ENCODE peak calls at places on chromosomes 6 and 20, in eight cellular contexts. One of them, this sample, is unnamed.

GRCh38 chr20:38049800-38050199 is 16.3 kb downstream of the RPRD1B start:
- DNase-seq in NCI-H345: no peak
- DNase-seq in activated naive CD8-positive, alpha-beta T cell treated with anti-CD3 and anti-CD28 coated beads, Interleukin-2, amount 50 U/mL, for 24 hours: no peak
- DNase-seq in activated CD4-positive, alpha-beta T cell treated with anti-CD3 and anti-CD28 coated beads, Interleukin-2, amount 10 ng/mL, durations not matched to agents 7 days and 5 days: no peak
- DNase-seq in epithelial cell of esophagus: peak; percentile 91
- DNase-seq in brain microvascular endothelial cell: peak; percentile 76
- DNase-seq in NCI-H1694: no peak
- DNase-seq in stimulated activated CD4-positive, alpha-beta T cell treated with anti-CD3 and anti-CD28 coated beads, Interleukin-4, amount 100 ng/mL, for 24 hours: no peak
- DNase-seq in this sample: no peak

GRCh38 chr6:35377002-35377401 is 34.6 kb downstream of the PPARD start:
- DNase-seq in epithelial cell of esophagus: no peak
- DNase-seq in NCI-H345: no peak
- DNase-seq in NCI-H1694: no peak
- DNase-seq in activated CD4-positive, alpha-beta T cell treated with anti-CD3 and anti-CD28 coated beads, Interleukin-2, amount 10 ng/mL, durations not matched to agents 7 days and 5 days: no peak
- DNase-seq in stimulated activated CD4-positive, alpha-beta T cell treated with anti-CD3 and anti-CD28 coated beads, Interleukin-4, amount 100 ng/mL, for 24 hours: no peak
- DNase-seq in activated naive CD8-positive, alpha-beta T cell treated with anti-CD3 and anti-CD28 coated beads, Interleukin-2, amount 50 U/mL, for 24 hours: no peak
- DNase-seq in brain microvascular endothelial cell: peak; percentile 36
- DNase-seq in this sample: no peak

GRCh38 chr6:154447929-154448328 is 62.6 kb downstream of the CNKSR3 start:
- DNase-seq in activated CD4-positive, alpha-beta T cell treated with anti-CD3 and anti-CD28 coated beads, Interleukin-2, amount 10 ng/mL, durations not matched to agents 7 days and 5 days: no peak
- DNase-seq in NCI-H345: peak; percentile 68
- DNase-seq in epithelial cell of esophagus: no peak
- DNase-seq in brain microvascular endothelial cell: peak; percentile 45
- DNase-seq in NCI-H1694: peak; percentile 0
- DNase-seq in stimulated activated CD4-positive, alpha-beta T cell treated with anti-CD3 and anti-CD28 coated beads, Interleukin-4, amount 100 ng/mL, for 24 hours: no peak
- DNase-seq in activated naive CD8-positive, alpha-beta T cell treated with anti-CD3 and anti-CD28 coated beads, Interleukin-2, amount 50 U/mL, for 24 hours: no peak
- DNase-seq in this sample: no peak

GRCh38 chr20:62617711-62618483 is 24.4 kb upstream of the SLCO4A1 start:
- DNase-seq in NCI-H345: no peak
- DNase-seq in activated naive CD8-positive, alpha-beta T cell treated with anti-CD3 and anti-CD28 coated beads, Interleukin-2, amount 50 U/mL, for 24 hours: peak; percentile 80
- DNase-seq in epithelial cell of esophagus: peak; percentile 46
- DNase-seq in brain microvascular endothelial cell: no peak
- DNase-seq in NCI-H1694: no peak
- DNase-seq in stimulated activated CD4-positive, alpha-beta T cell treated with anti-CD3 and anti-CD28 coated beads, Interleukin-4, amount 100 ng/mL, for 24 hours: peak; percentile 49
- DNase-seq in activated CD4-positive, alpha-beta T cell treated with anti-CD3 and anti-CD28 coated beads, Interleukin-2, amount 10 ng/mL, durations not matched to agents 7 days and 5 days: peak; percentile 61
- DNase-seq in this sample: no peak

GRCh38 chr20:12058201-12058600 is 140.5 kb downstream of the BTBD3 start:
- DNase-seq in brain microvascular endothelial cell: no peak
- DNase-seq in activated CD4-positive, alpha-beta T cell treated with anti-CD3 and anti-CD28 coated beads, Interleukin-2, amount 10 ng/mL, durations not matched to agents 7 days and 5 days: no peak
- DNase-seq in NCI-H345: no peak
- DNase-seq in epithelial cell of esophagus: no peak
- DNase-seq in NCI-H1694: no peak
- DNase-seq in activated naive CD8-positive, alpha-beta T cell treated with anti-CD3 and anti-CD28 coated beads, Interleukin-2, amount 50 U/mL, for 24 hours: no peak
- DNase-seq in stimulated activated CD4-positive, alpha-beta T cell treated with anti-CD3 and anti-CD28 coated beads, Interleukin-4, amount 100 ng/mL, for 24 hours: no peak
- DNase-seq in this sample: no peak

GRCh38 chr6:131960371-131961133 is 9.4 kb upstream of the CCN2 start:
- DNase-seq in stimulated activated CD4-positive, alpha-beta T cell treated with anti-CD3 and anti-CD28 coated beads, Interleukin-4, amount 100 ng/mL, for 24 hours: no peak
- DNase-seq in epithelial cell of esophagus: no peak
- DNase-seq in activated naive CD8-positive, alpha-beta T cell treated with anti-CD3 and anti-CD28 coated beads, Interleukin-2, amount 50 U/mL, for 24 hours: no peak
- DNase-seq in NCI-H1694: no peak
- DNase-seq in NCI-H345: no peak
- DNase-seq in brain microvascular endothelial cell: no peak
- DNase-seq in activated CD4-positive, alpha-beta T cell treated with anti-CD3 and anti-CD28 coated beads, Interleukin-2, amount 10 ng/mL, durations not matched to agents 7 days and 5 days: no peak
- DNase-seq in this sample: no peak

GRCh38 chr6:47047479-47048411 is 5.6 kb upstream of the ADGRF1 start:
- DNase-seq in stimulated activated CD4-positive, alpha-beta T cell treated with anti-CD3 and anti-CD28 coated beads, Interleukin-4, amount 100 ng/mL, for 24 hours: peak; percentile 16
- DNase-seq in activated naive CD8-positive, alpha-beta T cell treated with anti-CD3 and anti-CD28 coated beads, Interleukin-2, amount 50 U/mL, for 24 hours: peak; percentile 3
- DNase-seq in brain microvascular endothelial cell: peak; percentile 78
- DNase-seq in activated CD4-positive, alpha-beta T cell treated with anti-CD3 and anti-CD28 coated beads, Interleukin-2, amount 10 ng/mL, durations not matched to agents 7 days and 5 days: peak; percentile 42
- DNase-seq in NCI-H1694: peak; percentile 46
- DNase-seq in NCI-H345: peak; percentile 58
- DNase-seq in epithelial cell of esophagus: peak; percentile 86
- DNase-seq in this sample: no peak

GRCh38 chr20:32506721-32507120 is 78.4 kb downstream of the NOL4L start:
- DNase-seq in stimulated activated CD4-positive, alpha-beta T cell treated with anti-CD3 and anti-CD28 coated beads, Interleukin-4, amount 100 ng/mL, for 24 hours: no peak
- DNase-seq in brain microvascular endothelial cell: no peak
- DNase-seq in NCI-H1694: no peak
- DNase-seq in activated naive CD8-positive, alpha-beta T cell treated with anti-CD3 and anti-CD28 coated beads, Interleukin-2, amount 50 U/mL, for 24 hours: no peak
- DNase-seq in NCI-H345: no peak
- DNase-seq in activated CD4-positive, alpha-beta T cell treated with anti-CD3 and anti-CD28 coated beads, Interleukin-2, amount 10 ng/mL, durations not matched to agents 7 days and 5 days: no peak
- DNase-seq in epithelial cell of esophagus: no peak
- DNase-seq in this sample: no peak

GRCh38 chr6:133945158-133945557 is 7.9 kb upstream of the TBPL1 start:
- DNase-seq in activated naive CD8-positive, alpha-beta T cell treated with anti-CD3 and anti-CD28 coated beads, Interleukin-2, amount 50 U/mL, for 24 hours: no peak
- DNase-seq in activated CD4-positive, alpha-beta T cell treated with anti-CD3 and anti-CD28 coated beads, Interleukin-2, amount 10 ng/mL, durations not matched to agents 7 days and 5 days: no peak
- DNase-seq in stimulated activated CD4-positive, alpha-beta T cell treated with anti-CD3 and anti-CD28 coated beads, Interleukin-4, amount 100 ng/mL, for 24 hours: no peak
- DNase-seq in NCI-H345: no peak
- DNase-seq in epithelial cell of esophagus: peak; percentile 45
- DNase-seq in NCI-H1694: no peak
- DNase-seq in brain microvascular endothelial cell: no peak
- DNase-seq in this sample: no peak

GRCh38 chr6:108501559-108501958 is 59.2 kb upstream of the FOXO3 start:
- DNase-seq in activated CD4-positive, alpha-beta T cell treated with anti-CD3 and anti-CD28 coated beads, Interleukin-2, amount 10 ng/mL, durations not matched to agents 7 days and 5 days: no peak
- DNase-seq in stimulated activated CD4-positive, alpha-beta T cell treated with anti-CD3 and anti-CD28 coated beads, Interleukin-4, amount 100 ng/mL, for 24 hours: no peak
- DNase-seq in NCI-H345: no peak
- DNase-seq in brain microvascular endothelial cell: peak; percentile 33
- DNase-seq in epithelial cell of esophagus: peak; percentile 52
- DNase-seq in activated naive CD8-positive, alpha-beta T cell treated with anti-CD3 and anti-CD28 coated beads, Interleukin-2, amount 50 U/mL, for 24 hours: no peak
- DNase-seq in NCI-H1694: no peak
- DNase-seq in this sample: no peak

GRCh38 chr6:116847234-116847633 is 18.4 kb upstream of the GPRC6A start:
- DNase-seq in NCI-H345: peak; percentile 11
- DNase-seq in activated naive CD8-positive, alpha-beta T cell treated with anti-CD3 and anti-CD28 coated beads, Interleukin-2, amount 50 U/mL, for 24 hours: no peak
- DNase-seq in epithelial cell of esophagus: peak; percentile 44
- DNase-seq in NCI-H1694: peak; percentile 49
- DNase-seq in activated CD4-positive, alpha-beta T cell treated with anti-CD3 and anti-CD28 coated beads, Interleukin-2, amount 10 ng/mL, durations not matched to agents 7 days and 5 days: no peak
- DNase-seq in brain microvascular endothelial cell: no peak
- DNase-seq in stimulated activated CD4-positive, alpha-beta T cell treated with anti-CD3 and anti-CD28 coated beads, Interleukin-4, amount 100 ng/mL, for 24 hours: no peak
- DNase-seq in this sample: no peak

GRCh38 chr6:5997420-5998093 is 9.2 kb downstream of the NRN1 start:
- DNase-seq in activated CD4-positive, alpha-beta T cell treated with anti-CD3 and anti-CD28 coated beads, Interleukin-2, amount 10 ng/mL, durations not matched to agents 7 days and 5 days: no peak
- DNase-seq in stimulated activated CD4-positive, alpha-beta T cell treated with anti-CD3 and anti-CD28 coated beads, Interleukin-4, amount 100 ng/mL, for 24 hours: no peak
- DNase-seq in NCI-H345: no peak
- DNase-seq in brain microvascular endothelial cell: no peak
- DNase-seq in epithelial cell of esophagus: no peak
- DNase-seq in NCI-H1694: no peak
- DNase-seq in activated naive CD8-positive, alpha-beta T cell treated with anti-CD3 and anti-CD28 coated beads, Interleukin-2, amount 50 U/mL, for 24 hours: no peak
- DNase-seq in this sample: no peak

GRCh38 chr6:144248003-144248402 is 37.1 kb upstream of the UTRN start:
- DNase-seq in activated naive CD8-positive, alpha-beta T cell treated with anti-CD3 and anti-CD28 coated beads, Interleukin-2, amount 50 U/mL, for 24 hours: no peak
- DNase-seq in NCI-H1694: no peak
- DNase-seq in activated CD4-positive, alpha-beta T cell treated with anti-CD3 and anti-CD28 coated beads, Interleukin-2, amount 10 ng/mL, durations not matched to agents 7 days and 5 days: no peak
- DNase-seq in NCI-H345: no peak
- DNase-seq in brain microvascular endothelial cell: no peak
- DNase-seq in stimulated activated CD4-positive, alpha-beta T cell treated with anti-CD3 and anti-CD28 coated beads, Interleukin-4, amount 100 ng/mL, for 24 hours: peak; percentile 5
- DNase-seq in epithelial cell of esophagus: no peak
- DNase-seq in this sample: no peak

GRCh38 chr6:145148392-145149175 is 586.7 kb downstream of the EPM2A start:
- DNase-seq in NCI-H345: peak; percentile 35
- DNase-seq in epithelial cell of esophagus: peak; percentile 95
- DNase-seq in stimulated activated CD4-positive, alpha-beta T cell treated with anti-CD3 and anti-CD28 coated beads, Interleukin-4, amount 100 ng/mL, for 24 hours: no peak
- DNase-seq in activated naive CD8-positive, alpha-beta T cell treated with anti-CD3 and anti-CD28 coated beads, Interleukin-2, amount 50 U/mL, for 24 hours: no peak
- DNase-seq in brain microvascular endothelial cell: peak; percentile 36
- DNase-seq in activated CD4-positive, alpha-beta T cell treated with anti-CD3 and anti-CD28 coated beads, Interleukin-2, amount 10 ng/mL, durations not matched to agents 7 days and 5 days: no peak
- DNase-seq in NCI-H1694: no peak
- DNase-seq in this sample: no peak

GRCh38 chr20:2657241-2657640 is 4.8 kb downstream of the NOP56 start:
- DNase-seq in NCI-H1694: no peak
- DNase-seq in activated CD4-positive, alpha-beta T cell treated with anti-CD3 and anti-CD28 coated beads, Interleukin-2, amount 10 ng/mL, durations not matched to agents 7 days and 5 days: no peak
- DNase-seq in NCI-H345: no peak
- DNase-seq in brain microvascular endothelial cell: no peak
- DNase-seq in stimulated activated CD4-positive, alpha-beta T cell treated with anti-CD3 and anti-CD28 coated beads, Interleukin-4, amount 100 ng/mL, for 24 hours: peak; percentile 6
- DNase-seq in activated naive CD8-positive, alpha-beta T cell treated with anti-CD3 and anti-CD28 coated beads, Interleukin-2, amount 50 U/mL, for 24 hours: peak; percentile 12
- DNase-seq in epithelial cell of esophagus: no peak
- DNase-seq in this sample: no peak

GRCh38 chr6:130018292-130018829 is at the start of gene L3MBTL3:
- DNase-seq in NCI-H345: peak; percentile 62
- DNase-seq in stimulated activated CD4-positive, alpha-beta T cell treated with anti-CD3 and anti-CD28 coated beads, Interleukin-4, amount 100 ng/mL, for 24 hours: peak; percentile 89
- DNase-seq in epithelial cell of esophagus: peak; percentile 86
- DNase-seq in activated CD4-positive, alpha-beta T cell treated with anti-CD3 and anti-CD28 coated beads, Interleukin-2, amount 10 ng/mL, durations not matched to agents 7 days and 5 days: peak; percentile 89
- DNase-seq in NCI-H1694: peak; percentile 11
- DNase-seq in brain microvascular endothelial cell: peak; percentile 84
- DNase-seq in activated naive CD8-positive, alpha-beta T cell treated with anti-CD3 and anti-CD28 coated beads, Interleukin-2, amount 50 U/mL, for 24 hours: peak; percentile 89
- DNase-seq in this sample: peak; percentile 70

GRCh38 chr20:50302463-50303041 is 111.9 kb downstream of the CEBPB start:
- DNase-seq in stimulated activated CD4-positive, alpha-beta T cell treated with anti-CD3 and anti-CD28 coated beads, Interleukin-4, amount 100 ng/mL, for 24 hours: no peak
- DNase-seq in epithelial cell of esophagus: no peak
- DNase-seq in brain microvascular endothelial cell: no peak
- DNase-seq in activated CD4-positive, alpha-beta T cell treated with anti-CD3 and anti-CD28 coated beads, Interleukin-2, amount 10 ng/mL, durations not matched to agents 7 days and 5 days: no peak
- DNase-seq in activated naive CD8-positive, alpha-beta T cell treated with anti-CD3 and anti-CD28 coated beads, Interleukin-2, amount 50 U/mL, for 24 hours: no peak
- DNase-seq in NCI-H1694: no peak
- DNase-seq in NCI-H345: no peak
- DNase-seq in this sample: no peak

GRCh38 chr6:139448094-139448649 is 73.7 kb upstream of the CITED2 start:
- DNase-seq in epithelial cell of esophagus: peak; percentile 43
- DNase-seq in brain microvascular endothelial cell: no peak
- DNase-seq in activated CD4-positive, alpha-beta T cell treated with anti-CD3 and anti-CD28 coated beads, Interleukin-2, amount 10 ng/mL, durations not matched to agents 7 days and 5 days: no peak
- DNase-seq in stimulated activated CD4-positive, alpha-beta T cell treated with anti-CD3 and anti-CD28 coated beads, Interleukin-4, amount 100 ng/mL, for 24 hours: no peak
- DNase-seq in NCI-H1694: no peak
- DNase-seq in activated naive CD8-positive, alpha-beta T cell treated with anti-CD3 and anti-CD28 coated beads, Interleukin-2, amount 50 U/mL, for 24 hours: no peak
- DNase-seq in NCI-H345: no peak
- DNase-seq in this sample: no peak

GRCh38 chr6:149988550-149989336 is 25.0 kb downstream of the ULBP1 start:
- DNase-seq in NCI-H345: no peak
- DNase-seq in brain microvascular endothelial cell: no peak
- DNase-seq in activated CD4-positive, alpha-beta T cell treated with anti-CD3 and anti-CD28 coated beads, Interleukin-2, amount 10 ng/mL, durations not matched to agents 7 days and 5 days: no peak
- DNase-seq in NCI-H1694: no peak
- DNase-seq in epithelial cell of esophagus: no peak
- DNase-seq in activated naive CD8-positive, alpha-beta T cell treated with anti-CD3 and anti-CD28 coated beads, Interleukin-2, amount 50 U/mL, for 24 hours: no peak
- DNase-seq in stimulated activated CD4-positive, alpha-beta T cell treated with anti-CD3 and anti-CD28 coated beads, Interleukin-4, amount 100 ng/mL, for 24 hours: no peak
- DNase-seq in this sample: no peak

GRCh38 chr20:23415958-23416583 is 5.2 kb downstream of the NAPB start:
- DNase-seq in activated CD4-positive, alpha-beta T cell treated with anti-CD3 and anti-CD28 coated beads, Interleukin-2, amount 10 ng/mL, durations not matched to agents 7 days and 5 days: no peak
- DNase-seq in NCI-H1694: no peak
- DNase-seq in epithelial cell of esophagus: peak; percentile 70
- DNase-seq in activated naive CD8-positive, alpha-beta T cell treated with anti-CD3 and anti-CD28 coated beads, Interleukin-2, amount 50 U/mL, for 24 hours: no peak
- DNase-seq in NCI-H345: no peak
- DNase-seq in stimulated activated CD4-positive, alpha-beta T cell treated with anti-CD3 and anti-CD28 coated beads, Interleukin-4, amount 100 ng/mL, for 24 hours: no peak
- DNase-seq in brain microvascular endothelial cell: no peak
- DNase-seq in this sample: no peak

GRCh38 chr6:84979541-84979940 is 215.1 kb upstream of the TBX18 start:
- DNase-seq in NCI-H1694: no peak
- DNase-seq in activated CD4-positive, alpha-beta T cell treated with anti-CD3 and anti-CD28 coated beads, Interleukin-2, amount 10 ng/mL, durations not matched to agents 7 days and 5 days: no peak
- DNase-seq in brain microvascular endothelial cell: peak; percentile 73
- DNase-seq in NCI-H345: no peak
- DNase-seq in activated naive CD8-positive, alpha-beta T cell treated with anti-CD3 and anti-CD28 coated beads, Interleukin-2, amount 50 U/mL, for 24 hours: no peak
- DNase-seq in stimulated activated CD4-positive, alpha-beta T cell treated with anti-CD3 and anti-CD28 coated beads, Interleukin-4, amount 100 ng/mL, for 24 hours: no peak
- DNase-seq in epithelial cell of esophagus: no peak
- DNase-seq in this sample: no peak

GRCh38 chr6:2396856-2397640 is 151.6 kb upstream of the GMDS start:
- DNase-seq in NCI-H345: peak; percentile 34
- DNase-seq in NCI-H1694: no peak
- DNase-seq in activated CD4-positive, alpha-beta T cell treated with anti-CD3 and anti-CD28 coated beads, Interleukin-2, amount 10 ng/mL, durations not matched to agents 7 days and 5 days: no peak
- DNase-seq in stimulated activated CD4-positive, alpha-beta T cell treated with anti-CD3 and anti-CD28 coated beads, Interleukin-4, amount 100 ng/mL, for 24 hours: no peak
- DNase-seq in activated naive CD8-positive, alpha-beta T cell treated with anti-CD3 and anti-CD28 coated beads, Interleukin-2, amount 50 U/mL, for 24 hours: no peak
- DNase-seq in brain microvascular endothelial cell: peak; percentile 25
- DNase-seq in epithelial cell of esophagus: peak; percentile 24
- DNase-seq in this sample: no peak

GRCh38 chr20:20498081-20498861 is 130.4 kb downstream of the INSM1 start:
- DNase-seq in epithelial cell of esophagus: no peak
- DNase-seq in brain microvascular endothelial cell: no peak
- DNase-seq in NCI-H1694: no peak
- DNase-seq in NCI-H345: no peak
- DNase-seq in activated naive CD8-positive, alpha-beta T cell treated with anti-CD3 and anti-CD28 coated beads, Interleukin-2, amount 50 U/mL, for 24 hours: no peak
- DNase-seq in activated CD4-positive, alpha-beta T cell treated with anti-CD3 and anti-CD28 coated beads, Interleukin-2, amount 10 ng/mL, durations not matched to agents 7 days and 5 days: no peak
- DNase-seq in stimulated activated CD4-positive, alpha-beta T cell treated with anti-CD3 and anti-CD28 coated beads, Interleukin-4, amount 100 ng/mL, for 24 hours: no peak
- DNase-seq in this sample: no peak